ENCODE peak calls at places on chromosome 22, in four cellular contexts. S is keratinocyte; F is posterior vena cava; B is activated naive CD8-positive, alpha-beta T cell treated with anti-CD3 and anti-CD28 coated beads for 36 hours. O is an unnamed sample.

GRCh38 chr22:30413001-30413400 is 12.6 kb upstream of the MTFP1 start:
- DNase-seq in B (no peak), S (no peak), F (no peak), O (no peak)

GRCh38 chr22:40116496-40117200 is 61.1 kb upstream of the TNRC6B start:
- DNase-seq in S (no peak), B (peak), F (no peak), O (no peak)

GRCh38 chr22:48257690-48258065 is 1495.2 kb downstream of the TBC1D22A start:
- DNase-seq in F (peak), B (no peak), S (no peak), O (peak)

GRCh38 chr22:20619042-20619892 is 111.9 kb downstream of the MED15 start:
- DNase-seq in S (no peak), B (no peak), F (no peak), O (no peak)

GRCh38 chr22:49157529-49158339 is 669.9 kb downstream of the BRD1 start:
- DNase-seq in F (peak), S (no peak), B (no peak), O (no peak)

GRCh38 chr22:28600546-28601143 is 79.0 kb downstream of the TTC28 start:
- DNase-seq in F (no peak), B (no peak), S (peak), O (peak)

GRCh38 chr22:29596408-29596807 is 7.0 kb upstream of the NF2 start:
- DNase-seq in S (no peak), B (no peak), F (peak), O (no peak)

GRCh38 chr22:40668611-40669390 is 10.5 kb upstream of the MCHR1 start:
- DNase-seq in F (no peak), B (no peak), S (no peak), O (peak)

GRCh38 chr22:44437493-44438015 is 60.5 kb downstream of the RTL6 start:
- DNase-seq in B (no peak), S (no peak), F (peak), O (peak)

GRCh38 chr22:45420539-45420938 is 7.0 kb downstream of the RIBC2 start:
- DNase-seq in B (no peak), F (no peak), S (no peak), O (no peak)

GRCh38 chr22:49971232-49972162 is 10.9 kb downstream of the PIM3 start:
- DNase-seq in F (peak), S (no peak), B (peak), O (peak)

GRCh38 chr22:20238567-20239062 is 29.5 kb downstream of the RTN4R start:
- DNase-seq in S (no peak), B (peak), F (no peak), O (no peak)

GRCh38 chr22:32080904-32081303 is 37.8 kb downstream of the SLC5A1 start:
- DNase-seq in S (peak), F (no peak), B (no peak), O (peak)

GRCh38 chr22:41758231-41758630 is 42.2 kb upstream of the CCDC134 start:
- DNase-seq in F (peak), B (no peak), S (no peak), O (no peak)

GRCh38 chr22:37601540-37602442 is 6.8 kb upstream of the GGA1 start:
- DNase-seq in B (no peak), S (no peak), F (no peak), O (peak)

GRCh38 chr22:37500745-37501144 is 14.6 kb upstream of the MFNG start:
- DNase-seq in S (no peak), B (no peak), F (no peak), O (no peak)

GRCh38 chr22:41146573-41146972 is 54.2 kb downstream of the EP300 start:
- DNase-seq in S (no peak), F (no peak), B (no peak), O (no peak)

GRCh38 chr22:17797721-17798559 is 23.7 kb upstream of the BID start:
- DNase-seq in S (no peak), F (no peak), B (no peak), O (no peak)

GRCh38 chr22:39723899-39724351 is 153.4 kb downstream of the CACNA1I start:
- DNase-seq in S (no peak), F (peak), B (no peak), O (no peak)

GRCh38 chr22:42919199-42919598 is 62.1 kb upstream of the ARFGAP3 start:
- DNase-seq in B (no peak), S (no peak), F (no peak), O (peak)

GRCh38 chr22:30325724-30326703 is 727 bp downstream of the TBC1D10A start:
- DNase-seq in B (no peak), F (no peak), S (no peak), O (peak)

GRCh38 chr22:46122980-46123693 is 27.2 kb upstream of the PPARA start:
- DNase-seq in B (no peak), S (no peak), F (no peak), O (no peak)

GRCh38 chr22:20766530-20766929 is 7.4 kb upstream of the SERPIND1 start:
- DNase-seq in F (no peak), S (no peak), B (no peak), O (no peak)

GRCh38 chr22:40635008-40635939 is 1.2 kb downstream of the MRTFA start:
- DNase-seq in S (no peak), B (no peak), F (no peak), O (no peak)

GRCh38 chr22:37179622-37180420 is 8.2 kb downstream of the C1QTNF6 start:
- DNase-seq in F (peak), S (no peak), B (no peak), O (no peak)

GRCh38 chr22:18095101-18095805 is 15.4 kb upstream of the TUBA8 start:
- DNase-seq in S (no peak), F (no peak), B (no peak), O (no peak)

GRCh38 chr22:26615149-26615548 is 2.7 kb downstream of the CRYBB1 start:
- DNase-seq in S (no peak), B (no peak), F (no peak), O (no peak)

GRCh38 chr22:33748714-33749113 is 171.6 kb downstream of the LARGE1 start:
- DNase-seq in F (no peak), B (no peak), S (no peak), O (no peak)

GRCh38 chr22:44384563-44384940 is 71.8 kb upstream of the SHISAL1 start:
- DNase-seq in F (peak), S (no peak), B (no peak), O (no peak)

GRCh38 chr22:47202819-47203553 is 440.5 kb downstream of the TBC1D22A start:
- DNase-seq in F (peak), S (no peak), B (no peak), O (peak)

GRCh38 chr22:43129426-43130425 is 13.5 kb downstream of the MCAT start:
- DNase-seq in S (no peak), B (no peak), F (no peak), O (no peak)

GRCh38 chr22:45620707-45621106 is 50.9 kb upstream of the ATXN10 start:
- DNase-seq in B (no peak), F (no peak), S (no peak), O (no peak)

GRCh38 chr22:45069925-45070324 is 60.1 kb upstream of the PHF21B start:
- DNase-seq in B (no peak), S (no peak), F (no peak), O (no peak)

GRCh38 chr22:48581206-48581766 is 1246.4 kb downstream of the BRD1 start:
- DNase-seq in S (no peak), F (no peak), B (no peak), O (no peak)

GRCh38 chr22:45781941-45782340 is 110.3 kb downstream of the ATXN10 start:
- DNase-seq in F (no peak), S (no peak), B (no peak), O (no peak)